ENCODE peak calls at places on chromosome 20, in eight cellular contexts. H, F, N, J, I, C, S and A are unnamed samples.

GRCh38 chr20:47784599-47785320 is 521 bp downstream of the SULF2 start:
- DNase-seq in N (peak; percentile 52), F (peak; percentile 72), C (no peak), J (peak; percentile 42), S (no peak), I (peak; percentile 4), H (no peak), A (no peak)

GRCh38 chr20:53255102-53255710 is 283.0 kb downstream of the TSHZ2 start:
- DNase-seq in S (no peak), N (no peak), F (no peak), I (no peak), H (no peak), C (no peak), J (no peak), A (no peak)

GRCh38 chr20:44833437-44833836 is 23.1 kb upstream of the RIMS4 start:
- DNase-seq in C (no peak), J (no peak), I (no peak), S (no peak), H (no peak), F (no peak), N (no peak), A (no peak)

GRCh38 chr20:49185071-49185757 is 2.9 kb downstream of the STAU1 start:
- DNase-seq in S (no peak), N (no peak), H (no peak), I (no peak), F (no peak), C (no peak), J (peak; percentile 30), A (no peak)

GRCh38 chr20:62148908-62149314 is 5.3 kb downstream of the SS18L1 start:
- DNase-seq in S (no peak), H (no peak), C (no peak), N (no peak), J (no peak), F (no peak), I (no peak), A (no peak)

GRCh38 chr20:46688151-46689081 is 828 bp downstream of the TP53RK start:
- DNase-seq in H (no peak), S (no peak), C (peak; percentile 23), I (peak; percentile 33), N (no peak), J (peak; percentile 79), F (no peak), A (no peak)

GRCh38 chr20:41476013-41476441 is 109.4 kb upstream of the EMILIN3 start:
- DNase-seq in I (peak; percentile 68), J (peak; percentile 25), S (peak; percentile 80), F (no peak), C (peak; percentile 58), N (no peak), H (no peak), A (no peak)

GRCh38 chr20:16434087-16434664 is 139.1 kb downstream of the KIF16B start:
- DNase-seq in F (peak; percentile 96), I (peak; percentile 18), C (no peak), H (peak; percentile 5), J (peak; percentile 27), S (no peak), N (peak; percentile 87), A (peak; percentile 12)

GRCh38 chr20:1277529-1278322 is 11.6 kb downstream of the SNPH start:
- DNase-seq in J (no peak), H (no peak), N (no peak), C (no peak), F (no peak), S (no peak), I (no peak), A (no peak)

GRCh38 chr20:9488063-9488462 is 26.3 kb upstream of the LAMP5 start:
- DNase-seq in I (no peak), S (no peak), C (no peak), H (no peak), N (no peak), F (no peak), J (no peak), A (no peak)

GRCh38 chr20:64022671-64023070 is 13.3 kb upstream of the C20orf204 start:
- DNase-seq in N (no peak), H (no peak), J (no peak), C (no peak), I (no peak), F (no peak), S (no peak), A (no peak)

GRCh38 chr20:63942250-63943006 is 13.8 kb downstream of the UCKL1 start:
- DNase-seq in C (no peak), J (peak; percentile 61), H (no peak), S (no peak), I (peak; percentile 4), N (peak; percentile 82), F (peak; percentile 88), A (no peak)

GRCh38 chr20:1467355-1468116 is 887 bp upstream of the NSFL1C start:
- DNase-seq in N (no peak), J (no peak), I (no peak), S (no peak), H (no peak), F (peak; percentile 48), C (no peak), A (no peak)